ENCODE peak calls at places on chromosomes 13 and 19, in six cellular contexts. P, W, G, S, I and U are unnamed samples.

GRCh38 chr19:15199652-15200574 is 882 bp downstream of the NOTCH3 start:
- DNase-seq in P (peak), W (no peak), G (no peak), S (no peak), I (no peak), U (no peak)

GRCh38 chr13:59879281-59879680 is 284.4 kb downstream of the DIAPH3 start:
- DNase-seq in P (no peak), W (no peak), G (no peak), S (no peak), I (no peak), U (no peak)

GRCh38 chr13:34011552-34012085 is 193.7 kb downstream of the RFC3 start:
- DNase-seq in P (no peak), W (no peak), G (no peak), S (no peak), I (no peak), U (no peak)

GRCh38 chr13:56528040-56528760 is 612.5 kb upstream of the PRR20A start:
- DNase-seq in P (no peak), W (no peak), G (no peak), S (no peak), I (no peak), U (no peak)

GRCh38 chr19:30046522-30046921 is 104.5 kb downstream of the URI1 start:
- DNase-seq in P (no peak), W (no peak), G (no peak), S (no peak), I (peak), U (no peak)

GRCh38 chr19:9793051-9793591 is 24.6 kb upstream of the ZNF846 start:
- DNase-seq in P (peak), W (no peak), G (no peak), S (no peak), I (peak), U (no peak)

GRCh38 chr13:34294483-34295129 is 476.7 kb downstream of the RFC3 start:
- DNase-seq in P (peak), W (no peak), G (no peak), S (no peak), I (no peak), U (no peak)

GRCh38 chr13:53411443-53411842 is 382.8 kb downstream of the OLFM4 start:
- DNase-seq in P (no peak), W (no peak), G (no peak), S (no peak), I (no peak), U (no peak)

GRCh38 chr19:46678110-46678732 is 17.2 kb upstream of the DACT3 start:
- DNase-seq in P (no peak), W (no peak), G (no peak), S (no peak), I (peak), U (no peak)

GRCh38 chr19:47781590-47782318 is 3.3 kb downstream of the SELENOW start:
- DNase-seq in P (peak), W (no peak), G (peak), S (no peak), I (no peak), U (no peak)

GRCh38 chr19:13012690-13013608 is 17.7 kb downstream of the NFIX start:
- DNase-seq in P (peak), W (no peak), G (no peak), S (no peak), I (peak), U (no peak)

GRCh38 chr19:42175952-42176648 is 41.4 kb downstream of the DEDD2 start:
- DNase-seq in P (peak), W (no peak), G (no peak), S (no peak), I (no peak), U (no peak)

GRCh38 chr19:1295169-1296012 is 9.7 kb downstream of the EFNA2 start:
- DNase-seq in P (peak), W (no peak), G (no peak), S (no peak), I (no peak), U (no peak)

GRCh38 chr19:821228-821975 is at the start of gene PLPPR3:
- DNase-seq in P (no peak), W (no peak), G (no peak), S (no peak), I (no peak), U (no peak)

GRCh38 chr13:39133781-39134180 is 95.5 kb downstream of the NHLRC3 start:
- DNase-seq in P (no peak), W (no peak), G (no peak), S (no peak), I (no peak), U (no peak)

GRCh38 chr19:39136225-39136940 is 10.8 kb downstream of the PAK4 start:
- DNase-seq in P (no peak), W (no peak), G (no peak), S (no peak), I (no peak), U (no peak)

GRCh38 chr19:5677597-5677996 is 2.7 kb downstream of the MICOS13 start:
- DNase-seq in P (no peak), W (no peak), G (no peak), S (no peak), I (no peak), U (no peak)

GRCh38 chr19:58387338-58388174 is 487 bp downstream of the RPS5 start:
- DNase-seq in P (no peak), W (no peak), G (no peak), S (no peak), I (no peak), U (no peak)

GRCh38 chr13:31587696-31588266 is 151.5 kb upstream of the RXFP2 start:
- DNase-seq in P (no peak), W (no peak), G (no peak), S (no peak), I (no peak), U (no peak)

GRCh38 chr19:1343026-1343425 is 40.7 kb upstream of the NDUFS7 start:
- DNase-seq in P (no peak), W (no peak), G (no peak), S (no peak), I (no peak), U (no peak)

GRCh38 chr13:46642254-46642653 is 89.3 kb downstream of the LRCH1 start:
- DNase-seq in P (no peak), W (no peak), G (no peak), S (no peak), I (no peak), U (no peak)

GRCh38 chr19:46408611-46409039 is 4.7 kb downstream of the CCDC8 start:
- DNase-seq in P (peak), W (no peak), G (peak), S (no peak), I (no peak), U (no peak)

GRCh38 chr13:33764716-33765115 is 53.2 kb upstream of the RFC3 start:
- DNase-seq in P (no peak), W (no peak), G (no peak), S (no peak), I (no peak), U (no peak)

GRCh38 chr13:31051999-31052398 is 109.7 kb downstream of the HSPH1 start:
- DNase-seq in P (no peak), W (no peak), G (no peak), S (no peak), I (no peak), U (no peak)

GRCh38 chr19:40685563-40685962 is 4.9 kb downstream of the NUMBL start:
- DNase-seq in P (no peak), W (no peak), G (no peak), S (no peak), I (no peak), U (no peak)

GRCh38 chr13:25967144-25967543 is 84.7 kb downstream of the SHISA2 start:
- DNase-seq in P (no peak), W (no peak), G (no peak), S (no peak), I (no peak), U (no peak)

GRCh38 chr13:47237571-47237970 is 340.7 kb upstream of the HTR2A start:
- DNase-seq in P (no peak), W (no peak), G (no peak), S (no peak), I (no peak), U (no peak)

GRCh38 chr19:51688665-51689571 is 4.2 kb upstream of the SPACA6 start:
- DNase-seq in P (peak), W (peak), G (peak), S (peak), I (no peak), U (peak)

GRCh38 chr19:17489392-17490030 is 19.2 kb downstream of the SLC27A1 start:
- DNase-seq in P (no peak), W (no peak), G (no peak), S (no peak), I (no peak), U (no peak)

GRCh38 chr19:5997371-5997770 is 19.4 kb upstream of the RANBP3 start:
- DNase-seq in P (no peak), W (no peak), G (no peak), S (no peak), I (no peak), U (no peak)

GRCh38 chr13:21673592-21674270 is 2.9 kb downstream of the FGF9 start:
- DNase-seq in P (peak), W (no peak), G (no peak), S (no peak), I (peak), U (no peak)

GRCh38 chr19:32876236-32876918 is 6.8 kb upstream of the SLC7A9 start:
- DNase-seq in P (no peak), W (no peak), G (no peak), S (no peak), I (no peak), U (no peak)

GRCh38 chr13:27708325-27708724 is 84.0 kb upstream of the GSX1 start:
- DNase-seq in P (no peak), W (no peak), G (no peak), S (no peak), I (no peak), U (no peak)

GRCh38 chr19:34172661-34173144 is 399 bp downstream of the LSM14A start:
- DNase-seq in P (peak), W (no peak), G (no peak), S (no peak), I (peak), U (no peak)

DNA sequence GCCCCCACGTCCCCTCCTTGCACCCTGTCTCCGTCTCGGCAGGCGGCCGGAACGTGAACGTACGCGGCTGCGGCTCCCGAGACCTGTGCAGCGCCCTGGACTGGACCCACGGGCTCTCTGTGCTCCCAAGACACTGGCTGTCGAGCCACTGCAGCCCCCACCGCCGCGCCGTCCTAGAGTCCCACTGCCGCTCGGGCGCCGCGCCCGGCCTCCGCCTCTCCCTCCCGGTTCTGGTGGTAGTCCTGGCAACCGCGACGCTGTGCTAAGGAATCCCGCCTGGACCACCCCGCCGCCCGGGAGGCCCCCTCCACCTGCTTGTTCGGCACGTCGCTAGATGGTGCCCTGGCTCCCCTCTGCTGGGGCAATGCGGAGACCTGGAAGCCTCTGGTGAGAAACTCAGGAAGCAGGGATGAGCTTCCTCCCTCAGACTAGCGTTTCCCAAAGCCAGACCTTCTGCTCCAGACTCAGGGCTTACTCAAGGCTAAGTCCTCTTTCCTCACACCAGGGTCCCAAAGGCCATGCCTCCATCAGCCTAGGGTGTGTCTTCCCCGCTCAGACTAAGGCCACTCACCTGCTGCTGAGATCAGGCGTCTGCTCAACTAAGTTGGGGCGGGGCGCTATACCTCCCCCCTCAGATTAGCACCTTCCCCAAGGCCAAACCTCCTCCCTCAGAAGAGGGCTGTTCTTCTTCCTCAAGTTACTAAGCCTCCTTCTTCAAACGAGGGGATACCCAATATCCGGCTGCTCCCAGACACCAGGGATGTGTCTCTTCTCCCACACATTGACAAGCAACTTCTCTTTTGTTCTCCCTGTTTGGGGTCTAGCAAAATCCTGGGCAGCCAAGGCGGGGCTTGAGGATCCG is 16.1 kb upstream of the IRGC start:
- DNase-seq in P (peak), W (no peak), G (no peak), S (no peak), I (no peak), U (peak)
- TF ChIP-seq CTCF in P (no peak), W (peak), G (no peak), S (peak), I (no peak), U (no peak)

GRCh38 chr19:31351212-31352193 is 2.3 kb upstream of the TSHZ3 start:
- DNase-seq in P (peak), W (no peak), G (no peak), S (no peak), I (no peak), U (no peak)
- TF ChIP-seq CTCF in P (no peak), W (no peak), G (no peak), S (no peak), I (no peak), U (no peak)

DNA sequence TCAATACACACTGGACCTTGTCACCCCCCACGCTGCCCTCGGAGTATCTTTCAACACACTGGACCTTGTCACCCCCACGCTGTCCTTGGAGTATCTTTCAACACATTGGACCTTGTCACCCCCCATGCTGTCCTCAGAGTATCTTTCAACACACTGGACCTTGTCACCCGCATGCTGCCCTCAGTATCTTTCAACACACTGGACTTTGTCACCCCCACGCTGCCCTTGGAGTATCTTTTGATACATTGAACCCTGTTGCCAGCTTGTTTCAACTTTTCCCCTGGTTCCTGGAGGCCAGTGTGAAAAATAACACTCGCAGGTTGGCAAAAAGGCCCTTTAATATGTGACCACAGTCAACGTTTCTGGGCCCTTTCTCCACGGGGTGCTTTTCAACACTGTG is 247.8 kb downstream of the TEX29 start:
- DNase-seq in P (no peak), W (no peak), G (no peak), S (no peak), I (no peak), U (no peak)
- TF ChIP-seq CTCF in P (no peak), W (no peak), G (no peak), S (no peak), I (no peak), U (no peak)

GRCh38 chr19:56751078-56751489 is 79.5 kb upstream of the ZNF835 start:
- DNase-seq in P (peak), W (no peak), G (no peak), S (no peak), I (no peak), U (no peak)

GRCh38 chr19:56750658-56751057 is 79.1 kb upstream of the ZNF835 start:
- DNase-seq in P (no peak), W (no peak), G (no peak), S (no peak), I (no peak), U (no peak)

GRCh38 chr19:56746367-56746766 is 74.8 kb upstream of the ZNF835 start:
- DNase-seq in P (no peak), W (no peak), G (no peak), S (no peak), I (no peak), U (no peak)

GRCh38 chr19:56748443-56748842 is 76.9 kb upstream of the ZNF835 start:
- DNase-seq in P (peak), W (no peak), G (no peak), S (no peak), I (no peak), U (no peak)
- TF ChIP-seq CTCF in P (peak), W (no peak), G (no peak), S (no peak), I (no peak), U (peak)

DNA sequence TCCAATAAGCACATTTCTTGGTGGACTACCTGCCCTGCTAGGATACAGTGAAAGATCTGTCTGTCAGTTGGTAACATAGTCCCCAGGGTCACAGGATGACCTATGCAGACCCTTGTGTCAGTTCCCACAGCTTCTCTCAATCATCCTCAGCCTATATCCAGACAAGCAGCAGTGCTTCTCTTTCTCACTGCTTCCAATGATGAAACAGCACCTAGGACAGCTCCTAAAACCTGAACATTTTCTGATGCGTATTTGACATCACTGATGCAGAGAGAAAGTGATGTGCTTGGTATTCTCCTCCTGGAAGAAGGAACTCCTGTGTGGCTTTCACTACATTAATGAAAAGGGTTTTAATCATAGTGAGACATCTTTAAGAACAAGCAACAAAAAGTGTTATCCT is 43.7 kb downstream of the ZNF557 start:
- DNase-seq in P (no peak), W (no peak), G (no peak), S (no peak), I (no peak), U (no peak)
- TF ChIP-seq CTCF in P (no peak), W (no peak), G (no peak), S (no peak), I (no peak), U (no peak)